ENCODE peak calls at places on chromosomes 12 and 14, in eight cellular contexts. G is lower leg skin, O is breast epithelium, N is ovary, M is testis, I is heart left ventricle, W is uterus, T is endothelial cell of umbilical vein. E is an unnamed sample.

GRCh38 chr12:68565391-68565903 is 45.3 kb upstream of the RAP1B start:
- DNase-seq in I (no peak), T (peak), M (no peak), O (no peak), G (no peak), W (no peak), N (no peak), E (no peak)

GRCh38 chr12:109741970-109742372 is 28.3 kb downstream of the FAM222A start:
- DNase-seq in N (peak), G (no peak), M (no peak), W (no peak), T (no peak), I (no peak), O (no peak), E (peak)

GRCh38 chr14:79842270-79842669 is 369.0 kb downstream of the DIO2 start:
- DNase-seq in N (no peak), T (no peak), I (peak), G (peak), O (no peak), W (peak), M (no peak), E (no peak)

GRCh38 chr12:120677765-120678473 is 9.0 kb upstream of the MLEC start:
- DNase-seq in W (no peak), M (no peak), T (peak), I (peak), O (no peak), G (no peak), N (no peak), E (no peak)

GRCh38 chr12:84186433-84186832 is 726.2 kb downstream of the SLC6A15 start:
- DNase-seq in M (no peak), W (no peak), G (no peak), O (no peak), T (no peak), N (no peak), I (no peak), E (no peak)

GRCh38 chr12:47894068-47894467 is 10.7 kb downstream of the VDR start:
- DNase-seq in W (no peak), M (no peak), T (no peak), G (no peak), N (no peak), O (no peak), I (no peak), E (no peak)

GRCh38 chr12:114152890-114153289 is 186.8 kb upstream of the RBM19 start:
- DNase-seq in G (no peak), W (no peak), N (no peak), I (no peak), O (no peak), M (no peak), T (no peak), E (no peak)

GRCh38 chr12:48883305-48884171 is 17.9 kb upstream of the RND1 start:
- DNase-seq in W (no peak), N (no peak), O (no peak), I (no peak), M (no peak), T (peak), G (no peak), E (peak)

GRCh38 chr12:11209098-11209497 is 22.4 kb upstream of the TAS2R42 start:
- DNase-seq in W (no peak), O (no peak), G (no peak), I (no peak), N (no peak), M (no peak), T (no peak), E (no peak)

GRCh38 chr14:61197416-61197815 is 83.7 kb downstream of the TMEM30B start:
- DNase-seq in M (no peak), W (no peak), O (no peak), T (no peak), I (no peak), N (no peak), G (no peak), E (no peak)

GRCh38 chr14:103522028-103522581 is 525 bp downstream of the CKB start:
- DNase-seq in N (peak), G (no peak), W (peak), I (peak), M (no peak), O (no peak), T (no peak), E (no peak)

GRCh38 chr12:118271199-118271598 is 101.5 kb downstream of the TAOK3 start:
- DNase-seq in T (no peak), N (no peak), M (no peak), G (no peak), O (no peak), W (no peak), I (no peak), E (no peak)

GRCh38 chr12:50397122-50397650 is 777 bp upstream of the FAM186A start:
- DNase-seq in G (no peak), M (no peak), I (no peak), N (no peak), W (no peak), O (no peak), T (no peak), E (no peak)

GRCh38 chr12:52243264-52243773 is 10.3 kb downstream of the KRT7 start:
- DNase-seq in I (no peak), W (no peak), T (peak), M (no peak), N (no peak), O (peak), G (no peak), E (no peak)

GRCh38 chr12:69024907-69025306 is 91.9 kb upstream of the CPM start:
- DNase-seq in W (no peak), G (no peak), N (no peak), T (no peak), O (no peak), M (no peak), I (no peak), E (no peak)

GRCh38 chr12:51218607-51219161 is 822 bp upstream of the POU6F1 start:
- DNase-seq in O (no peak), G (no peak), N (peak), T (peak), W (peak), M (no peak), I (no peak), E (peak)

GRCh38 chr12:128959931-128960330 is 106.7 kb downstream of the GLT1D1 start:
- DNase-seq in I (no peak), M (no peak), G (no peak), W (no peak), N (no peak), T (no peak), O (no peak), E (no peak)

GRCh38 chr14:99244299-99244959 is 27.6 kb downstream of the BCL11B start:
- DNase-seq in G (no peak), N (no peak), W (no peak), O (no peak), I (no peak), T (no peak), M (no peak), E (no peak)

GRCh38 chr12:104549820-104550480 is 93.2 kb downstream of the CHST11 start:
- DNase-seq in O (no peak), G (no peak), M (no peak), I (no peak), W (no peak), T (no peak), N (no peak), E (no peak)

GRCh38 chr12:14452865-14453264 is 87.4 kb downstream of the ATF7IP start:
- DNase-seq in N (no peak), I (no peak), W (no peak), T (no peak), G (no peak), M (no peak), O (no peak), E (no peak)

GRCh38 chr12:74985293-74985985 is 224.2 kb downstream of the KCNC2 start:
- DNase-seq in O (no peak), G (no peak), T (no peak), M (no peak), I (no peak), N (no peak), W (no peak), E (no peak)

GRCh38 chr14:77544571-77544970 is 46.0 kb upstream of the ISM2 start:
- DNase-seq in M (no peak), T (no peak), G (no peak), I (no peak), W (no peak), N (no peak), O (no peak), E (no peak)

GRCh38 chr12:94427520-94428381 is 31.9 kb downstream of the CEP83 start:
- DNase-seq in T (peak), W (peak), N (peak), M (peak), O (no peak), G (no peak), I (peak), E (no peak)

GRCh38 chr12:123431951-123432886 is 4.3 kb downstream of the RILPL2 start:
- DNase-seq in M (no peak), O (no peak), I (no peak), G (no peak), W (no peak), N (no peak), T (peak), E (peak)

GRCh38 chr12:78964521-78964920 is 99.9 kb downstream of the SYT1 start:
- DNase-seq in T (no peak), I (no peak), W (no peak), N (no peak), G (no peak), O (no peak), M (no peak), E (no peak)

GRCh38 chr12:55072093-55072492 is 52.3 kb downstream of the NEUROD4 start:
- DNase-seq in I (peak), W (no peak), M (peak), G (peak), N (no peak), T (peak), O (no peak), E (peak)

GRCh38 chr14:57066887-57067513 is 201.7 kb downstream of the EXOC5 start:
- DNase-seq in N (no peak), O (no peak), M (peak), I (no peak), W (no peak), T (peak), G (no peak), E (peak)

GRCh38 chr12:23707270-23707669 is 242.2 kb downstream of the SOX5 start:
- DNase-seq in G (no peak), T (no peak), W (no peak), M (no peak), O (no peak), I (no peak), N (no peak), E (no peak)
- TF ChIP-seq POLR2A in G (no peak), T (no peak), W (no peak), M (no peak), O (no peak), I (no peak), N (no peak), E (no peak)

GRCh38 chr14:94110552-94111181 is at the start of gene IFI27:
- DNase-seq in W (peak), N (peak), G (peak), T (peak), I (peak), O (no peak), M (peak), E (peak)
- TF ChIP-seq POLR2A in W (peak), N (peak), G (no peak), T (peak), I (no peak), O (peak), M (no peak), E (no peak)

DNA sequence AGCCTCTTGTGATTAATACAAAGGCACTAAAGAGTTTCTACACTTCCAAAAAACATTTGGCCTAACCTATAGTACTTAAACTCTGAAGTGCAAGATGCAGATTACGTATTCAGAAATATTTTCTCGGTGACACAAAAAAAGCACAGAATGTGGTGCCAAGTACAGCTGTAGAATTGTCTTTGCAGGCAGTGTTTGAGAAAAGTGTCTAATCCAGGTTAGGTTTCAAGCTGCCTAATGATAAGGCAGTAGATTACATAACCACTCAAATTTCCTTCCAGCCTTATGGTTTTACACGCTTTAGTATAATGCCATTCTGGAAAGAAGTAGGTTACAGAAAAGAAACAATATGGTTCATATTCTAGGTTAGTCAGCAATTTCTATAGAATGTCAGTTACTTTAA is 205.2 kb downstream of the KLHL28 start:
- DNase-seq in I (no peak), W (no peak), M (no peak), N (no peak), O (no peak), G (no peak), T (no peak), E (no peak)
- TF ChIP-seq POLR2A in I (no peak), W (no peak), M (no peak), N (no peak), O (no peak), G (no peak), T (no peak), E (no peak)

DNA sequence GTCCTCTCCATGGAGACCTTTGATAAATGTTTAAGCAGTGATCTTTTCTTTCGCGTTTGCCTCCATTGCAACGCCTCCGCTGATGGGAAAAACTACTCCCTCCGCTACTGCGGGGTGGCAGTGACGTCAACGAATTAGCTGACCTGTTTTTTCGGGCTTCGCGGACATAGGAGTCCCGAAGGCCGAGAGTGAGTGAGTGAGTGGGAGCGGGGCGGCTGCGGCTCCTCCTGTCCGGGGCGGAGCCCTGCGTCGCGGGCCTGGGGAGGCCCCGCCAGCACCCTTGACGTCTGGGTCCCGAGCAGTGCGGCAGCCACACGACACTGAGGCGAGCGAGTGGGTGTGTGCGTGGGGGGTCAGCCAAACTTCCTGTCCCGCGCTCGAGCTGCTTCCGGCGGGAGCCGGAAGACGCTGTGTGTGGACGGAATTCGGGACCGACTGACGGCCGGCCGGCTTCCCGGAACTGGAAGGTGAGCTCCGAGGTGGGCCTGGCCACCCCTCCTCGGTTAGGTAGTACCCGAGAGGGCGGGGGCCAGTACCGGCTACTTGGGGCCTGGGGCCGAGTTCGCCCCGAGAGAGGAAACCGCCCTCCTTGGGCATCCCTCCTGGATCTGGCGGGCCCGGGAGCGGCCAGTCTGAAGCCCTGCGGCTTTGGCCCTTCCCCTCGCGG is at the start of gene ZNF410:
- DNase-seq in T (peak), W (peak), M (peak), N (peak), G (peak), O (peak), I (peak), E (peak)
- TF ChIP-seq POLR2A in T (peak), W (peak), M (peak), N (peak), G (no peak), O (peak), I (no peak), E (peak)

GRCh38 chr14:105701456-105702274 is 175.3 kb downstream of the TMEM121 start:
- DNase-seq in N (no peak), T (no peak), O (no peak), I (no peak), M (no peak), G (no peak), W (no peak), E (no peak)

GRCh38 chr14:105700622-105701288 is 174.4 kb downstream of the TMEM121 start:
- DNase-seq in T (no peak), I (no peak), N (no peak), W (no peak), M (no peak), G (no peak), O (no peak), E (no peak)

GRCh38 chr14:105702275-105702817 is 176.0 kb downstream of the TMEM121 start:
- DNase-seq in M (no peak), W (no peak), T (no peak), O (no peak), N (no peak), G (no peak), I (no peak), E (no peak)
- TF ChIP-seq POLR2A in M (no peak), W (no peak), T (no peak), O (no peak), N (no peak), G (no peak), I (no peak), E (no peak)

DNA sequence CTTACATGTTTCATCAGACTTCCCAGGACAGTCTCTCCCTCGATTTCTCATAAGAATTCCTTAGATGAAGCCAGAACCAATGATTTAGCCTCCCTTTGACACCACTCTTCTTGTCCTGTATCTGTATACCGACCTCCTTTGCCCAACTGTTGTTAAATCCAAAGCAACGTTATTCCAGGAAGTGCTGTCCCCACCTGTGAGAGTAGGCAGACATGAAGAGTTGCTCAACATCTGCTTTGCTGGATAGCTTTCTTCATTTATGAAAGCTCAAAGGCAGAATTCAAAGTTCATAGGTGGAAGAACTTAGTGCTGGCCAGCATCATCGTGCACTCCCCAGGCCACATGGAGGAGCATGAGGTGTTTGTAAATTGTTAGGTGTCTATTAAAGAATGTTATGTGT is 55.6 kb downstream of the GTF2A1 start:
- DNase-seq in T (no peak), I (no peak), W (no peak), N (no peak), M (no peak), O (no peak), G (no peak), E (no peak)
- TF ChIP-seq POLR2A in T (no peak), I (no peak), W (no peak), N (no peak), M (no peak), O (no peak), G (no peak), E (no peak)

GRCh38 chr14:35340616-35341453 is 48.7 kb downstream of the PSMA6 start:
- DNase-seq in M (peak), O (no peak), G (no peak), I (no peak), N (no peak), W (no peak), T (no peak), E (no peak)

GRCh38 chr14:35342160-35343010 is 50.2 kb downstream of the PSMA6 start:
- DNase-seq in W (no peak), M (peak), T (no peak), G (no peak), I (peak), N (no peak), O (peak), E (peak)

GRCh38 chr14:35341454-35342159 is 49.4 kb downstream of the PSMA6 start:
- DNase-seq in I (peak), T (peak), W (peak), M (peak), G (peak), N (peak), O (peak), E (peak)

GRCh38 chr14:35346738-35347322 is 54.6 kb downstream of the PSMA6 start:
- DNase-seq in O (no peak), G (no peak), T (no peak), M (peak), N (no peak), W (no peak), I (no peak), E (no peak)

GRCh38 chr14:35343709-35344474 is 51.7 kb downstream of the PSMA6 start:
- DNase-seq in W (no peak), G (no peak), I (no peak), M (no peak), O (no peak), T (no peak), N (no peak), E (no peak)
- TF ChIP-seq POLR2A in W (no peak), G (no peak), I (no peak), M (no peak), O (no peak), T (no peak), N (no peak), E (no peak)

GRCh38 chr12:119666900-119667576 is 895 bp upstream of the PRKAB1 start:
- DNase-seq in G (no peak), W (no peak), O (no peak), N (no peak), I (no peak), T (no peak), M (no peak), E (no peak)

GRCh38 chr12:119666226-119666808 is 1.6 kb upstream of the PRKAB1 start:
- DNase-seq in W (no peak), N (no peak), I (no peak), G (no peak), T (no peak), O (no peak), M (no peak), E (no peak)

GRCh38 chr12:119661882-119662281 is 6.1 kb upstream of the PRKAB1 start:
- DNase-seq in T (no peak), W (no peak), G (no peak), I (no peak), O (no peak), N (no peak), M (no peak), E (no peak)

GRCh38 chr12:119665164-119665929 is 2.6 kb upstream of the PRKAB1 start:
- DNase-seq in N (no peak), T (no peak), I (no peak), G (no peak), M (peak), W (no peak), O (no peak), E (no peak)

GRCh38 chr12:119664642-119665041 is 3.3 kb upstream of the PRKAB1 start:
- DNase-seq in N (no peak), T (no peak), W (no peak), G (no peak), M (no peak), O (no peak), I (no peak), E (no peak)
- TF ChIP-seq POLR2A in N (no peak), T (no peak), W (no peak), G (no peak), M (no peak), O (no peak), I (no peak), E (no peak)

GRCh38 chr14:21103710-21104447 is 3.0 kb downstream of the TMEM253 start:
- DNase-seq in I (peak), W (peak), O (peak), G (peak), M (peak), T (peak), N (peak), E (peak)

GRCh38 chr14:21101802-21102413 is 1.0 kb downstream of the TMEM253 start:
- DNase-seq in M (no peak), T (no peak), G (no peak), N (no peak), W (no peak), I (no peak), O (no peak), E (no peak)

GRCh38 chr14:21104448-21105060 is 3.7 kb downstream of the TMEM253 start:
- DNase-seq in W (peak), I (peak), M (peak), G (peak), T (peak), N (peak), O (peak), E (peak)

GRCh38 chr14:21102472-21103164 is 1.8 kb downstream of the TMEM253 start:
- DNase-seq in O (no peak), T (no peak), G (no peak), I (no peak), W (no peak), N (no peak), M (peak), E (no peak)

DNA sequence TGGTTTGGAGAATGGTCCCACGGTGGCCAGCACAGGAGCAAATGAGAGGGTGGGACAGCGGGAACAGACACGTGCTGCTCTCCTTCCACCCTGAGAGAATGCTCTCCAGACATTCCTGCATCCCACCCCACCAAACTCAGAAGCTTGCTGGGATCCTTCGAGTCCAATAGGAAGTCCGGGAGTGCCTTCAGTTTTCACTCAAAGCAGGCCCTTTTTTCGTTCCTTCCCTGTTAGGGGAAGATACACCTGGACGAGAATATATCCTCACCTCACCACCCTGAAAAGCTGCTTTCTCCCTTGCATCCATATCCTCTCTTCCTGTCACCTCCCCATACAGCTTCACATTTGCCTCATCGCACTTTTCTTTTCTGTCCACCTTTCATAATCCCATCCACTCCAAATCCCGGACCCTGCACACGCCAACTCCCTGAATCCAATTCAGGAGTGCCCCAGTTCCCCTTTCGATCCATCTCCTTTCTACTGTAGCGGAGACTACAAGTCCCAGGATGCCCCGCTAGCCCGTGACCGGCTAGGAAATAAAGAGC is 2.4 kb downstream of the TMEM253 start:
- DNase-seq in O (no peak), N (no peak), M (no peak), T (no peak), I (no peak), G (no peak), W (no peak), E (no peak)
- TF ChIP-seq POLR2A in O (no peak), N (no peak), M (no peak), T (no peak), I (no peak), G (no peak), W (no peak), E (no peak)

E was measured in stomach.